ENCODE peak calls at places on chromosomes 3 and 15, in eight cellular contexts. B is A549, J is GM23338, P is HepG2, Y is GM12878, E is SK-N-SH, U is K562, T is HCT116. F is an unnamed sample.

GRCh38 chr15:67080900-67081431 is 15.6 kb downstream of the SMAD3 start:
- DNase-seq in B (no peak), J (no peak), P (no peak), Y (peak; percentile 99), E (no peak), U (peak; percentile 46), T (no peak), F (no peak)

GRCh38 chr15:45612790-45613415 is 21.9 kb upstream of the SQOR start:
- DNase-seq in B (no peak), J (no peak), P (no peak), Y (no peak), E (no peak), U (no peak), T (no peak), F (no peak)

GRCh38 chr3:133742351-133743091 is 3.7 kb upstream of the TF start:
- DNase-seq in B (peak; percentile 17), J (no peak), P (peak; percentile 97), Y (peak; percentile 7), E (no peak), U (no peak), T (peak; percentile 3), F (no peak)

GRCh38 chr15:77057650-77058049 is 13.3 kb downstream of the TSPAN3 start:
- DNase-seq in B (no peak), J (no peak), P (no peak), Y (no peak), E (no peak), U (no peak), T (no peak), F (no peak)

GRCh38 chr15:94168250-94168649 is 63.1 kb upstream of the MCTP2 start:
- DNase-seq in B (no peak), J (peak; percentile 70), P (peak; percentile 6), Y (no peak), E (no peak), U (peak; percentile 17), T (peak; percentile 23), F (no peak)

GRCh38 chr15:39127925-39128617 is 452.8 kb upstream of the THBS1 start:
- DNase-seq in B (peak; percentile 80), J (peak; percentile 50), P (peak; percentile 98), Y (no peak), E (no peak), U (peak; percentile 27), T (peak; percentile 62), F (peak; percentile 89)

GRCh38 chr15:62183130-62183529 is 18.0 kb upstream of the C2CD4B start:
- DNase-seq in B (no peak), J (no peak), P (no peak), Y (no peak), E (no peak), U (no peak), T (no peak), F (no peak)

GRCh38 chr3:177182352-177182751 is 14.9 kb downstream of the TBL1XR1 start:
- DNase-seq in B (no peak), J (no peak), P (no peak), Y (no peak), E (no peak), U (no peak), T (no peak), F (no peak)

GRCh38 chr3:174620138-174620537 is 239.0 kb upstream of the NAALADL2 start:
- DNase-seq in B (no peak), J (peak; percentile 21), P (no peak), Y (no peak), E (no peak), U (no peak), T (peak; percentile 15), F (no peak)

GRCh38 chr3:140219923-140220452 is 285.0 kb downstream of the CLSTN2 start:
- DNase-seq in B (no peak), J (peak; percentile 41), P (no peak), Y (no peak), E (no peak), U (no peak), T (no peak), F (no peak)

GRCh38 chr15:88629071-88629470 is 7.9 kb downstream of the AEN start:
- DNase-seq in B (no peak), J (no peak), P (no peak), Y (no peak), E (no peak), U (no peak), T (no peak), F (no peak)

GRCh38 chr3:20574746-20575145 is 388.7 kb upstream of the SGO1 start:
- DNase-seq in B (no peak), J (no peak), P (no peak), Y (no peak), E (no peak), U (no peak), T (no peak), F (no peak)

GRCh38 chr3:188594137-188594536 is 440.2 kb downstream of the LPP start:
- DNase-seq in B (no peak), J (peak; percentile 6), P (no peak), Y (no peak), E (no peak), U (no peak), T (no peak), F (no peak)

GRCh38 chr3:99365396-99365795 is 273.0 kb upstream of the COL8A1 start:
- DNase-seq in B (no peak), J (no peak), P (no peak), Y (no peak), E (no peak), U (no peak), T (no peak), F (no peak)

GRCh38 chr15:98997312-98997711 is 10.3 kb downstream of the PGPEP1L start:
- DNase-seq in B (no peak), J (no peak), P (no peak), Y (no peak), E (no peak), U (no peak), T (no peak), F (no peak)

GRCh38 chr15:31135523-31135922 is 34.0 kb upstream of the TRPM1 start:
- DNase-seq in B (no peak), J (no peak), P (no peak), Y (no peak), E (no peak), U (no peak), T (no peak), F (no peak)
- TF ChIP-seq REST in B (no peak), J (no peak), P (no peak), Y (no peak), E (no peak), U (no peak), T (no peak), F (no peak)

GRCh38 chr3:73622135-73622534 is 2.6 kb downstream of the PDZRN3 start:
- DNase-seq in B (no peak), J (peak; percentile 31), P (peak; percentile 3), Y (no peak), E (peak; percentile 78), U (no peak), T (no peak), F (no peak)

GRCh38 chr3:73623996-73624362 is 762 bp downstream of the PDZRN3 start:
- DNase-seq in B (no peak), J (peak; percentile 88), P (no peak), Y (no peak), E (peak; percentile 78), U (no peak), T (no peak), F (no peak)

GRCh38 chr3:73623316-73623715 is 1.4 kb downstream of the PDZRN3 start:
- DNase-seq in B (no peak), J (no peak), P (no peak), Y (no peak), E (no peak), U (no peak), T (no peak), F (no peak)

GRCh38 chr3:73624363-73625123 is at the start of gene PDZRN3:
- DNase-seq in B (no peak), J (peak; percentile 74), P (no peak), Y (no peak), E (peak; percentile 82), U (no peak), T (no peak), F (no peak)

GRCh38 chr3:73625124-73625665 is 454 bp upstream of the PDZRN3 start:
- DNase-seq in B (no peak), J (peak; percentile 76), P (no peak), Y (no peak), E (peak; percentile 54), U (no peak), T (no peak), F (no peak)
- H3K4me3 ChIP-seq in B (peak overlapping the region; percentile 22), J (peak overlapping the region; percentile 74), P (no peak overlapping the region), Y (no peak overlapping the region), E (peak overlapping the region; percentile 87), U (no peak overlapping the region), T (no peak overlapping the region), F (no peak overlapping the region)

GRCh38 chr3:150251187-150251592 is 156.9 kb upstream of the TSC22D2 start:
- DNase-seq in B (no peak), J (peak; percentile 26), P (no peak), Y (no peak), E (no peak), U (no peak), T (no peak), F (no peak)
- TF ChIP-seq REST in B (no peak), J (no peak), P (no peak), Y (no peak), E (no peak), U (no peak), T (no peak), F (no peak)

GRCh38 chr3:71389191-71389590 is 194.3 kb downstream of the FOXP1 start:
- DNase-seq in B (no peak), J (no peak), P (no peak), Y (no peak), E (no peak), U (no peak), T (no peak), F (no peak)

GRCh38 chr3:71392277-71392676 is 191.3 kb downstream of the FOXP1 start:
- DNase-seq in B (no peak), J (no peak), P (no peak), Y (no peak), E (no peak), U (no peak), T (no peak), F (no peak)

GRCh38 chr3:71388535-71389120 is 194.9 kb downstream of the FOXP1 start:
- DNase-seq in B (no peak), J (no peak), P (no peak), Y (no peak), E (no peak), U (no peak), T (no peak), F (no peak)

GRCh38 chr3:71391361-71391760 is 192.2 kb downstream of the FOXP1 start:
- DNase-seq in B (no peak), J (no peak), P (no peak), Y (no peak), E (no peak), U (no peak), T (no peak), F (no peak)

DNA sequence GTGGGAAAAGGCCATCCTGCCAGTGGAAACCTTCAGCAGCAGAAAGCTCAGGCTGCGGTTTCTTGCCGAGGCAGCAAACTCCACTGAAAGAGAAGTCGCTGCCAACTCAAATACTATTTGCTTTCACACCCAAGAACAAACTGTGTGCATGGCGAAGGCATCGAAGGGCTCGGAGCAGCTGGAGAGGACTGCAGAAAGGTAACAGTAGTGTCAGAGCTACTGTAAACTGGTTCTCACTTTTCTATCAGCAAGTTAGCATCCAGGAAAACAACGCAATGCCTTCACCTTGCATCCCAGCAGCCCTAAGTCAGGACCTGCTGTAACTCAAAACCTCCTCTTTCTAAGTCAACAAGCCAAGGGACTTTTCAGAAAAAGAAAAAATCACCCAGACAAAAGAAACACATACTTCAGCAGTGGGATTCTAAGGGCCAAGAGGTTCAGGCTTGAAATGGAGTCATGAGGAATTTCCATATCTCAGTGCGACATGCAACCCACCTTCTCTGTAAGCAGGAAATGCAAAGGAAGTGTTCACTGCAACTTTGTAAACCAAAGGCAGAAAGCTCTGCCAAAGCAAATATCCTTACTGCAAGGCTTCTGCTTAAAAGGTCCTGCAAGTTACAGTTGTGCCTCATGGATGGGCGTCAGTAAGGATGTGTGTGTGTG is 193.5 kb downstream of the FOXP1 start:
- DNase-seq in B (no peak), J (peak; percentile 71), P (peak; percentile 39), Y (no peak), E (no peak), U (no peak), T (no peak), F (no peak)
- H3K4me3 ChIP-seq in B (no peak overlapping the region), J (no peak overlapping the region), P (no peak overlapping the region), Y (no peak overlapping the region), E (no peak overlapping the region), U (peak overlapping the region; percentile 8), T (no peak overlapping the region), F (no peak overlapping the region)

F was measured in Panc1.